ENCODE peak calls at places on chromosome 12, in five cellular contexts. W is neural progenitor cell; H is effector memory CD4-positive, alpha-beta T cell; P is tibial nerve; Q is germinal center. X is an unnamed sample.

GRCh38 chr12:47987411-47988072 is 16.7 kb downstream of the COL2A1 start:
- DNase-seq in W (no peak), H (no peak), P (no peak), Q (no peak), X (no peak)

GRCh38 chr12:53493610-53494391 is 5.5 kb downstream of the MAP3K12 start:
- DNase-seq in W (peak; percentile 51), H (no peak), P (no peak), Q (no peak), X (no peak)

GRCh38 chr12:14843425-14843887 is at the start of gene ART4:
- DNase-seq in W (no peak), H (no peak), P (no peak), Q (no peak), X (no peak)

GRCh38 chr12:2284857-2285256 is 232.1 kb downstream of the CACNA1C start:
- DNase-seq in W (peak; percentile 87), H (no peak), P (peak; percentile 63), Q (peak; percentile 57), X (peak; percentile 52)

GRCh38 chr12:120394483-120395367 is 25.8 kb upstream of the MSI1 start:
- DNase-seq in W (peak; percentile 92), H (no peak), P (no peak), Q (no peak), X (no peak)

GRCh38 chr12:53500119-53500775 is 836 bp upstream of the TARBP2 start:
- DNase-seq in W (peak; percentile 46), H (no peak), P (peak; percentile 91), Q (no peak), X (peak; percentile 18)

GRCh38 chr12:76608070-76608469 is 48.5 kb upstream of the OSBPL8 start:
- DNase-seq in W (no peak), H (no peak), P (no peak), Q (no peak), X (no peak)

GRCh38 chr12:115794659-115795081 is 482.8 kb downstream of the MED13L start:
- DNase-seq in W (no peak), H (no peak), P (no peak), Q (no peak), X (no peak)

GRCh38 chr12:107092669-107093546 is 441 bp downstream of the CRY1 start:
- DNase-seq in W (peak; percentile 73), H (peak; percentile 72), P (peak; percentile 25), Q (no peak), X (no peak)

GRCh38 chr12:121581681-121582439 is 1.0 kb upstream of the KDM2B start:
- DNase-seq in W (peak; percentile 47), H (no peak), P (peak; percentile 13), Q (peak; percentile 30), X (no peak)

GRCh38 chr12:105562727-105563072 is 232.2 kb downstream of the C12orf75 start:
- DNase-seq in W (no peak), H (no peak), P (no peak), Q (no peak), X (no peak)

GRCh38 chr12:14935031-14935430 is 3.3 kb downstream of the ERP27 start:
- DNase-seq in W (no peak), H (no peak), P (no peak), Q (no peak), X (no peak)

GRCh38 chr12:77343291-77343690 is 277.9 kb upstream of the E2F7 start:
- DNase-seq in W (no peak), H (no peak), P (no peak), Q (no peak), X (no peak)

GRCh38 chr12:48061943-48062719 is 43.7 kb downstream of the SENP1 start:
- DNase-seq in W (peak; percentile 51), H (no peak), P (no peak), Q (no peak), X (no peak)

GRCh38 chr12:75120202-75120774 is 89.4 kb downstream of the KCNC2 start:
- DNase-seq in W (no peak), H (no peak), P (no peak), Q (no peak), X (no peak)

GRCh38 chr12:122868471-122869177 is 27.3 kb downstream of the VPS37B start:
- DNase-seq in W (no peak), H (no peak), P (no peak), Q (no peak), X (no peak)

GRCh38 chr12:93982847-93983315 is 165.5 kb upstream of the PLXNC1 start:
- DNase-seq in W (no peak), H (no peak), P (no peak), Q (no peak), X (no peak)

GRCh38 chr12:12990700-12991468 is 9.2 kb downstream of the HEBP1 start:
- DNase-seq in W (no peak), H (no peak), P (no peak), Q (no peak), X (no peak)

GRCh38 chr12:20657496-20657895 is 37.6 kb upstream of the SLCO1C1 start:
- DNase-seq in W (peak; percentile 74), H (no peak), P (peak; percentile 7), Q (no peak), X (no peak)

GRCh38 chr12:83130178-83130577 is 443.5 kb downstream of the TMTC2 start:
- DNase-seq in W (no peak), H (no peak), P (no peak), Q (no peak), X (no peak)

GRCh38 chr12:55720894-55721444 is 776 bp downstream of the RDH5 start:
- DNase-seq in W (peak; percentile 56), H (no peak), P (peak; percentile 51), Q (no peak), X (peak; percentile 37)

GRCh38 chr12:3534511-3534910 is 43.5 kb downstream of the PRMT8 start:
- DNase-seq in W (no peak), H (no peak), P (no peak), Q (no peak), X (no peak)

GRCh38 chr12:108562348-108563134 is at the start of gene ISCU:
- DNase-seq in W (peak; percentile 99), H (peak; percentile 96), P (peak; percentile 91), Q (peak; percentile 99), X (peak; percentile 90)

GRCh38 chr12:64937466-64937865 is 113.0 kb downstream of the TBC1D30 start:
- DNase-seq in W (no peak), H (no peak), P (no peak), Q (no peak), X (no peak)

GRCh38 chr12:123034022-123034541 is 53.6 kb downstream of the ARL6IP4 start:
- DNase-seq in W (no peak), H (no peak), P (no peak), Q (no peak), X (peak; percentile 86)

GRCh38 chr12:26699237-26699636 is 133.8 kb downstream of the ITPR2 start:
- DNase-seq in W (no peak), H (no peak), P (no peak), Q (no peak), X (no peak)

GRCh38 chr12:62895351-62895750 is 39.6 kb downstream of the PPM1H start:
- DNase-seq in W (no peak), H (no peak), P (no peak), Q (no peak), X (no peak)

GRCh38 chr12:105228494-105228893 is 7.5 kb downstream of the APPL2 start:
- DNase-seq in W (no peak), H (no peak), P (no peak), Q (no peak), X (no peak)

X was measured in GF-D8.